ENCODE peak calls at places on chromosome 4, in six cellular contexts. One of them, this sample, is unnamed.

GRCh38 chr4:67996127-67996526 is 32.8 kb upstream of the TMPRSS11A start:
- DNase-seq in pancreas: no peak
- DNase-seq in K562: no peak
- DNase-seq in tibial artery: no peak
- DNase-seq in cardiac muscle cell: no peak
- DNase-seq in fibroblast of pulmonary artery: no peak
- DNase-seq in this sample: no peak

GRCh38 chr4:80407246-80407645 is 71.7 kb downstream of the CFAP299 start:
- DNase-seq in pancreas: no peak
- DNase-seq in K562: no peak
- DNase-seq in tibial artery: peak
- DNase-seq in cardiac muscle cell: no peak
- DNase-seq in fibroblast of pulmonary artery: peak
- DNase-seq in this sample: no peak

GRCh38 chr4:9703391-9703790 is 78.0 kb upstream of the DRD5 start:
- DNase-seq in pancreas: no peak
- DNase-seq in K562: peak
- DNase-seq in tibial artery: peak
- DNase-seq in cardiac muscle cell: peak
- DNase-seq in fibroblast of pulmonary artery: peak
- DNase-seq in this sample: peak

GRCh38 chr4:1910643-1911042 is 39.5 kb downstream of the NSD2 start:
- DNase-seq in pancreas: no peak
- DNase-seq in K562: peak
- DNase-seq in tibial artery: no peak
- DNase-seq in cardiac muscle cell: peak
- DNase-seq in fibroblast of pulmonary artery: peak
- DNase-seq in this sample: no peak

GRCh38 chr4:2812600-2812932 is 19.7 kb downstream of the SH3BP2 start:
- DNase-seq in pancreas: no peak
- DNase-seq in K562: no peak
- DNase-seq in tibial artery: no peak
- DNase-seq in cardiac muscle cell: no peak
- DNase-seq in fibroblast of pulmonary artery: no peak
- DNase-seq in this sample: no peak

GRCh38 chr4:80185787-80186548 is 11.3 kb upstream of the PRDM8 start:
- DNase-seq in pancreas: no peak
- DNase-seq in K562: no peak
- DNase-seq in tibial artery: no peak
- DNase-seq in cardiac muscle cell: peak
- DNase-seq in fibroblast of pulmonary artery: no peak
- DNase-seq in this sample: no peak

GRCh38 chr4:81042578-81043365 is 12.3 kb downstream of the BMP3 start:
- DNase-seq in pancreas: no peak
- DNase-seq in K562: no peak
- DNase-seq in tibial artery: no peak
- DNase-seq in cardiac muscle cell: no peak
- DNase-seq in fibroblast of pulmonary artery: no peak
- DNase-seq in this sample: no peak

GRCh38 chr4:185840201-185840600 is 28.2 kb upstream of the SORBS2 start:
- DNase-seq in pancreas: no peak
- DNase-seq in K562: no peak
- DNase-seq in tibial artery: no peak
- DNase-seq in cardiac muscle cell: no peak
- DNase-seq in fibroblast of pulmonary artery: no peak
- DNase-seq in this sample: no peak

GRCh38 chr4:142815834-142816233 is 30.3 kb downstream of the INPP4B start:
- DNase-seq in pancreas: no peak
- DNase-seq in K562: no peak
- DNase-seq in tibial artery: no peak
- DNase-seq in cardiac muscle cell: no peak
- DNase-seq in fibroblast of pulmonary artery: peak
- DNase-seq in this sample: no peak

GRCh38 chr4:38124961-38125360 is 164.8 kb downstream of the PTTG2 start:
- DNase-seq in pancreas: no peak
- DNase-seq in K562: no peak
- DNase-seq in tibial artery: no peak
- DNase-seq in cardiac muscle cell: no peak
- DNase-seq in fibroblast of pulmonary artery: no peak
- DNase-seq in this sample: no peak

GRCh38 chr4:16253127-16253960 is 27.1 kb upstream of the TAPT1 start:
- DNase-seq in pancreas: no peak
- DNase-seq in K562: no peak
- DNase-seq in tibial artery: no peak
- DNase-seq in cardiac muscle cell: no peak
- DNase-seq in fibroblast of pulmonary artery: peak
- DNase-seq in this sample: no peak

GRCh38 chr4:186669159-186669720 is 54.4 kb downstream of the FAT1 start:
- DNase-seq in pancreas: no peak
- DNase-seq in K562: no peak
- DNase-seq in tibial artery: no peak
- DNase-seq in cardiac muscle cell: peak
- DNase-seq in fibroblast of pulmonary artery: peak
- DNase-seq in this sample: no peak

GRCh38 chr4:177573487-177573886 is 131.2 kb upstream of the AGA start:
- DNase-seq in pancreas: no peak
- DNase-seq in K562: no peak
- DNase-seq in tibial artery: no peak
- DNase-seq in cardiac muscle cell: no peak
- DNase-seq in fibroblast of pulmonary artery: peak
- DNase-seq in this sample: no peak

GRCh38 chr4:141065872-141066271 is 67.4 kb downstream of the RNF150 start:
- DNase-seq in pancreas: no peak
- DNase-seq in K562: no peak
- DNase-seq in tibial artery: no peak
- DNase-seq in cardiac muscle cell: no peak
- DNase-seq in fibroblast of pulmonary artery: no peak
- DNase-seq in this sample: no peak

GRCh38 chr4:13059015-13059414 is 425.1 kb downstream of the RAB28 start:
- DNase-seq in pancreas: no peak
- DNase-seq in K562: no peak
- DNase-seq in tibial artery: no peak
- DNase-seq in cardiac muscle cell: no peak
- DNase-seq in fibroblast of pulmonary artery: no peak
- DNase-seq in this sample: no peak

GRCh38 chr4:2937146-2937857 is 25.9 kb downstream of the NOP14 start:
- DNase-seq in pancreas: peak
- DNase-seq in K562: no peak
- DNase-seq in tibial artery: peak
- DNase-seq in cardiac muscle cell: no peak
- DNase-seq in fibroblast of pulmonary artery: no peak
- DNase-seq in this sample: no peak

DNA sequence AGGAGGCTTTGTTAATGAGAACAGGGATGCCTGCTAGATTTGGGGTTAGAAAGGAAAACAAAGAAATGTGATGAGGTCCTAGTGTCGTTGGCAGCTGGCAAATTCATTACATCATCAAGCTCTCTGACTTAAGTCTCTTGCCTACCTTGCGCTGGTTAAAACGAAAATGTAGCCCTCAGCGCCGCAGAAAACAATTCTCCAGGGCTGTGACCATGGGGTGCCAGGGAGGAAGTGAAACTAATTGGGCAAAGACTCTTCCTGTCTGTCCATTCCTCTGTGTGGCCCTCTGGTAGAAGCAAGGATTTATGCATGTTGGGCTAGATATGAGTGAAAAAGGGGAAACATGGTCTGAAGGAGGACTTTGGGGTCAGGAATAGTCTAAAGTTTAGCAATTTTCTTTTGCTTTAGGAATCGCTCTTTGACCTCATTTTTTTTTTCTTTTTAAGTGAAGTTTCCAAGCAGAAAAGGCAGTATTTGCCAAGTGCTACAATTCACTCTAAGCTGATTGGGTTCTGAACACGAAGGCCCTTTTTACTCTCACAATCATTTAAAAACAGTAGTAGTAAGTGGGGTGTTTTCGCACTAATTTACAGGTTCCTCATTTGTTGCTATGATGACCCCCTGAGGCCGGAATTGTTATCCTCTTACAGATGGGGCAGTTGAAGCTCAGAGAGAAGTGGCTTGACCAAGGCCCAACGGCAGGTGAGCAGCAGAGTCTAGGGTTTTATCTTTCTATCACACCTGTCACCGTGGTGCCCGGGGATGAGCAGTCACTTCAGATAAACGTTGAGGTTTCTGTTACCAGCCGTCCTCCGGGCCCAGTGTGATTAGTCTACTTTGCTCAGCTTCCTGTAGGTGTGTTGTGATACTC is 27.3 kb upstream of the CHRNA9 start:
- DNase-seq in pancreas: no peak
- DNase-seq in K562: peak
- DNase-seq in tibial artery: no peak
- DNase-seq in cardiac muscle cell: no peak
- DNase-seq in fibroblast of pulmonary artery: no peak
- DNase-seq in this sample: no peak
- H3K4me3 ChIP-seq in pancreas: no peak
- H3K4me3 ChIP-seq in K562: no peak
- H3K4me3 ChIP-seq in tibial artery: no peak
- H3K4me3 ChIP-seq in cardiac muscle cell: no peak
- H3K4me3 ChIP-seq in fibroblast of pulmonary artery: no peak
- H3K4me3 ChIP-seq in this sample: peak

DNA sequence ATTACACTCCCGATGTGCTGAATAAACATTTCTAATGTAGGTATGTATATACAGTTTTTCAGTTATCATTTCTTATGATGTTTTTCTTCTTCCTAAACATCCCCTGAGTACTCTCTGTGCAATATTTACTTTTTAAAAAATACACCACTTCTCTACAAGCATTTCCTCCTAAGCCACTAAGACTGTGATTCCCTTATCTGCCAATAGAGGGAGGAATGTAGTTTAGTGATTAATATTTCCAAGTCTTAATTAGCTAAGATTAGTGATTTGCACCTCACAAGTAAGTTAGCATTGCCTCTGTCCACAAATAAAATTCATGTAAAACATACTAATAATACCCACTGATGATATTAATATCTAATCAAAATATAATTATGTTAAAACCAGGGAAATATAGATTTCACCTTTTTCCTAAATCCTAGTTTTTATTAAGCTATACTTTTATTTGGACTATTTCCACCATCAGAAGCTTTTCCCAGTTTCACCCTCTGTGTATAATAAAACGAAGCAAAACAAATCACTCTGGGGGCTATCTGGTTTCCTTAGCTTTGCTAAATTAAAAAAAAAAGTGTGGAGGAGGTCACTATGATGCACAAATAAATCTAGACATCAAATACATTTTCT is 909.1 kb downstream of the FAT4 start:
- DNase-seq in pancreas: no peak
- DNase-seq in K562: no peak
- DNase-seq in tibial artery: no peak
- DNase-seq in cardiac muscle cell: peak
- DNase-seq in fibroblast of pulmonary artery: peak
- DNase-seq in this sample: no peak
- TF ChIP-seq CTCF in pancreas: peak
- TF ChIP-seq CTCF in K562: no peak
- TF ChIP-seq CTCF in tibial artery: peak
- TF ChIP-seq CTCF in cardiac muscle cell: peak
- TF ChIP-seq CTCF in fibroblast of pulmonary artery: peak
- TF ChIP-seq CTCF in this sample: peak

GRCh38 chr4:41750158-41750623 is 1.7 kb upstream of the PHOX2B start:
- DNase-seq in pancreas: no peak
- DNase-seq in K562: no peak
- DNase-seq in tibial artery: no peak
- DNase-seq in cardiac muscle cell: no peak
- DNase-seq in fibroblast of pulmonary artery: no peak
- DNase-seq in this sample: no peak

GRCh38 chr4:41750624-41751324 is 2.2 kb upstream of the PHOX2B start:
- DNase-seq in pancreas: no peak
- DNase-seq in K562: no peak
- DNase-seq in tibial artery: no peak
- DNase-seq in cardiac muscle cell: no peak
- DNase-seq in fibroblast of pulmonary artery: no peak
- DNase-seq in this sample: no peak

GRCh38 chr4:41751325-41752061 is 3.0 kb upstream of the PHOX2B start:
- DNase-seq in pancreas: peak
- DNase-seq in K562: peak
- DNase-seq in tibial artery: no peak
- DNase-seq in cardiac muscle cell: no peak
- DNase-seq in fibroblast of pulmonary artery: no peak
- DNase-seq in this sample: no peak

GRCh38 chr4:41753942-41754341 is 5.4 kb upstream of the PHOX2B start:
- DNase-seq in pancreas: no peak
- DNase-seq in K562: no peak
- DNase-seq in tibial artery: no peak
- DNase-seq in cardiac muscle cell: no peak
- DNase-seq in fibroblast of pulmonary artery: no peak
- DNase-seq in this sample: no peak

DNA sequence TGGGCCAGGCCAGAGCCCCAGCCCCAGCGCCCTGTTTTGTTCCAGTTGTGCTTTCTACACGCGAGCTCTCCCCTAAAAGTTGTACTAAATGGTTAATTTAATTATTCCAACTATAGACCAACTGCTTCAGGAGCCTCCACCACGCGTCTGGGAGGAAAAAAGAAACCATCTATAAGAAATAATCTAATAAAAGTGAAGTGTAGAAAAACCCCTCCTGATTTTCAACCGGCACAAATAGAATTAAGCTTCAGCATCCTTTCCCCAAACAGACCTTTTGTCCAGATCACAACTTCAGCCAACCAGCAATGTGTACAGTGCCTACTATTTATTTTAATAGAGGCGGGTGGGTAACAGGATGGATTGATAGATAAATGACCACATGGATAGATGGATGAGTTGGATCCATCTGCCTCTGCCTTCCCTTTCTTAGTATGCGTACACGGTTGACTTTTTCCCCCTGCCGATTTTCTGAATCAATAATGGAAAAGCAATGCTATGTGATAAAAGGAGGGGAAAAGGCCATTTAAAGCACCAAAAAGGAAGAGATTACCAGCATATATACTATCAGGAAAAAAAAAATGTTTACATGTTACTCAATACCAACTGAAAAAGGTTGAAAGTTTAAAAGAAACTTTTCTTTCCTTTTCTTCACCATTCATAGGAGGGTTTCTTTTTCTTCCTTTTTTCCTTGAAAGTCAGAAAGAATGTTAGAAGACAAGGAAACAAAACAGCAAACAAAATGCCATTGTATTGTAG is 3.7 kb upstream of the PHOX2B start:
- DNase-seq in pancreas: no peak
- DNase-seq in K562: no peak
- DNase-seq in tibial artery: no peak
- DNase-seq in cardiac muscle cell: no peak
- DNase-seq in fibroblast of pulmonary artery: no peak
- DNase-seq in this sample: no peak
- H3K4me3 ChIP-seq in pancreas: no peak
- H3K4me3 ChIP-seq in K562: no peak
- H3K4me3 ChIP-seq in tibial artery: no peak
- H3K4me3 ChIP-seq in cardiac muscle cell: no peak
- H3K4me3 ChIP-seq in fibroblast of pulmonary artery: no peak
- H3K4me3 ChIP-seq in this sample: no peak

DNA sequence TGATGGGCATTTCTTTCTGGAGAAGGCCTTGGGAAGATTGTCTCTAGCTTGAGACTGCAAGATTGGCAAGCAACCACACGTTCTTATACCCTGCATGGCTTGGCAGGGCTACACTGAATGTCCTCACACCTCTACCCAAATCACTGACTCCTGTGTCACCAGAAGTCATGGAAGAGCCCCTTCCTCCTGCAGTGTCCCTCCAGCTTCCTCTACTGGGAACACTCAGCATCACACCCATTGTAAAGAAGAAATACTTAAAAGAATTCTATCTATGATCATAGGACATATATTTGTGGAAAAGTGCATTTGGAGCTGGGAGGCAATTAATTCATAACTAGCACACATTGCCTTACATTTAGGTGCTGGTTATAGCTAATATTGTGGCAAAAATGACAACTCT is 113.1 kb downstream of the CCSER1 start:
- DNase-seq in pancreas: no peak
- DNase-seq in K562: no peak
- DNase-seq in tibial artery: no peak
- DNase-seq in cardiac muscle cell: no peak
- DNase-seq in fibroblast of pulmonary artery: no peak
- DNase-seq in this sample: no peak
- TF ChIP-seq CTCF in pancreas: no peak
- TF ChIP-seq CTCF in K562: no peak
- TF ChIP-seq CTCF in tibial artery: no peak
- TF ChIP-seq CTCF in cardiac muscle cell: no peak
- TF ChIP-seq CTCF in fibroblast of pulmonary artery: no peak
- TF ChIP-seq CTCF in this sample: no peak

This sample was measured in GM12864.